ENCODE peak calls at places on chromosomes 3 and 15, in ten cellular contexts. E, K, B, L, C, Y, I, Q, T and V are unnamed samples.

GRCh38 chr15:28094732-28095521 is 4.2 kb downstream of the OCA2 start:
- DNase-seq in E (no peak), K (no peak), B (peak), L (peak), C (no peak), Y (peak), I (no peak), Q (no peak), T (peak), V (no peak)

GRCh38 chr3:66800941-66801545 is 197.1 kb upstream of the KBTBD8 start:
- DNase-seq in E (no peak), K (no peak), B (no peak), L (no peak), C (no peak), Y (no peak), I (no peak), Q (no peak), T (no peak), V (no peak)

GRCh38 chr15:81880833-81881232 is 165.0 kb downstream of the MEX3B start:
- DNase-seq in E (no peak), K (no peak), B (no peak), L (no peak), C (no peak), Y (no peak), I (no peak), Q (no peak), T (no peak), V (no peak)

GRCh38 chr3:65867463-65868210 is 171.1 kb downstream of the MAGI1 start:
- DNase-seq in E (no peak), K (no peak), B (no peak), L (no peak), C (no peak), Y (no peak), I (no peak), Q (no peak), T (no peak), V (no peak)

GRCh38 chr3:64759811-64760210 is 72.0 kb upstream of the ADAMTS9 start:
- DNase-seq in E (no peak), K (no peak), B (no peak), L (no peak), C (no peak), Y (no peak), I (no peak), Q (no peak), T (no peak), V (no peak)

GRCh38 chr15:97955040-97955439 is 5.5 kb upstream of the ARRDC4 start:
- DNase-seq in E (no peak), K (no peak), B (no peak), L (no peak), C (no peak), Y (no peak), I (no peak), Q (no peak), T (no peak), V (no peak)

GRCh38 chr3:71064288-71064975 is 519.1 kb downstream of the FOXP1 start:
- DNase-seq in E (peak), K (peak), B (peak), L (peak), C (no peak), Y (no peak), I (peak), Q (no peak), T (no peak), V (no peak)

GRCh38 chr15:63729115-63729884 is 104.4 kb downstream of the HERC1 start:
- DNase-seq in E (peak), K (no peak), B (no peak), L (no peak), C (no peak), Y (no peak), I (no peak), Q (no peak), T (no peak), V (no peak)

GRCh38 chr3:79497447-79498111 is 270.2 kb downstream of the ROBO1 start:
- DNase-seq in E (peak), K (no peak), B (no peak), L (no peak), C (no peak), Y (no peak), I (no peak), Q (no peak), T (no peak), V (peak)

GRCh38 chr15:70095387-70096214 is 2.1 kb downstream of the TLE3 start:
- DNase-seq in E (no peak), K (peak), B (no peak), L (peak), C (no peak), Y (peak), I (no peak), Q (no peak), T (peak), V (no peak)

GRCh38 chr3:192444096-192444790 is 283.1 kb downstream of the FGF12 start:
- DNase-seq in E (peak), K (peak), B (peak), L (peak), C (peak), Y (peak), I (peak), Q (peak), T (peak), V (peak)

GRCh38 chr15:75349851-75350588 is 3.2 kb downstream of the NEIL1 start:
- DNase-seq in E (no peak), K (peak), B (no peak), L (peak), C (peak), Y (peak), I (no peak), Q (no peak), T (no peak), V (peak)

GRCh38 chr3:133328373-133328772 is 71.5 kb upstream of the BFSP2 start:
- DNase-seq in E (no peak), K (no peak), B (no peak), L (no peak), C (no peak), Y (no peak), I (no peak), Q (no peak), T (no peak), V (no peak)

GRCh38 chr15:56763496-56763895 is 30.2 kb upstream of the ZNF280D start:
- DNase-seq in E (no peak), K (no peak), B (no peak), L (no peak), C (no peak), Y (no peak), I (no peak), Q (no peak), T (no peak), V (no peak)

GRCh38 chr3:142958707-142959106 is 4.8 kb downstream of the PAQR9 start:
- DNase-seq in E (peak), K (no peak), B (no peak), L (no peak), C (no peak), Y (peak), I (no peak), Q (no peak), T (no peak), V (no peak)

GRCh38 chr3:125055165-125055912 is 458 bp downstream of the HEG1 start:
- DNase-seq in E (no peak), K (peak), B (no peak), L (no peak), C (no peak), Y (peak), I (peak), Q (peak), T (no peak), V (peak)

GRCh38 chr3:182969277-182969676 is 11.1 kb downstream of the DCUN1D1 start:
- DNase-seq in E (peak), K (no peak), B (no peak), L (no peak), C (no peak), Y (no peak), I (no peak), Q (no peak), T (no peak), V (no peak)

GRCh38 chr15:64045774-64046346 is 425 bp downstream of the DAPK2 start:
- DNase-seq in E (no peak), K (no peak), B (no peak), L (peak), C (no peak), Y (no peak), I (no peak), Q (peak), T (no peak), V (peak)

GRCh38 chr3:138946554-138947302 is at the start of the genes FOXL2 and FOXL2NB:
- DNase-seq in E (peak), K (no peak), B (no peak), L (no peak), C (no peak), Y (peak), I (peak), Q (no peak), T (no peak), V (no peak)

GRCh38 chr3:72288955-72289707 is 504.2 kb upstream of the PROK2 start:
- DNase-seq in E (no peak), K (no peak), B (no peak), L (peak), C (no peak), Y (peak), I (peak), Q (no peak), T (no peak), V (peak)

GRCh38 chr15:75902129-75902557 is 1.5 kb upstream of the FBXO22 start:
- DNase-seq in E (no peak), K (no peak), B (no peak), L (no peak), C (no peak), Y (no peak), I (no peak), Q (no peak), T (no peak), V (no peak)

GRCh38 chr3:32551496-32551895 is 19.2 kb downstream of the DYNC1LI1 start:
- DNase-seq in E (no peak), K (no peak), B (no peak), L (no peak), C (no peak), Y (no peak), I (no peak), Q (no peak), T (no peak), V (no peak)

GRCh38 chr3:151816091-151816604 is 2.2 kb downstream of the AADAC start:
- DNase-seq in E (peak), K (no peak), B (no peak), L (no peak), C (no peak), Y (no peak), I (peak), Q (no peak), T (peak), V (no peak)

GRCh38 chr3:157460253-157460652 is 23.6 kb downstream of the PTX3 start:
- DNase-seq in E (peak), K (no peak), B (no peak), L (no peak), C (no peak), Y (no peak), I (no peak), Q (no peak), T (no peak), V (no peak)

GRCh38 chr3:78734048-78734637 is 1033.7 kb downstream of the ROBO1 start:
- DNase-seq in E (peak), K (no peak), B (peak), L (no peak), C (no peak), Y (no peak), I (no peak), Q (no peak), T (no peak), V (no peak)

GRCh38 chr15:98360031-98360430 is 288.3 kb upstream of the IGF1R start:
- DNase-seq in E (no peak), K (no peak), B (no peak), L (no peak), C (no peak), Y (no peak), I (no peak), Q (no peak), T (no peak), V (no peak)

GRCh38 chr15:66151809-66152208 is 101.7 kb downstream of the MEGF11 start:
- DNase-seq in E (no peak), K (no peak), B (peak), L (peak), C (no peak), Y (no peak), I (no peak), Q (peak), T (peak), V (no peak)

GRCh38 chr3:134795776-134796312 is 784 bp downstream of the EPHB1 start:
- DNase-seq in E (peak), K (no peak), B (no peak), L (no peak), C (no peak), Y (peak), I (no peak), Q (no peak), T (peak), V (peak)

GRCh38 chr3:134754768-134755559 is 40.1 kb upstream of the EPHB1 start:
- DNase-seq in E (peak), K (no peak), B (no peak), L (no peak), C (peak), Y (peak), I (no peak), Q (peak), T (no peak), V (peak)

GRCh38 chr3:65449841-65450416 is 588.8 kb downstream of the MAGI1 start:
- DNase-seq in E (no peak), K (no peak), B (no peak), L (no peak), C (no peak), Y (no peak), I (no peak), Q (no peak), T (no peak), V (no peak)

GRCh38 chr3:150022406-150023238 is 51.9 kb upstream of the PFN2 start:
- DNase-seq in E (peak), K (no peak), B (no peak), L (no peak), C (no peak), Y (no peak), I (no peak), Q (no peak), T (no peak), V (no peak)

GRCh38 chr3:20930034-20930433 is 744.0 kb upstream of the SGO1 start:
- DNase-seq in E (peak), K (no peak), B (peak), L (no peak), C (no peak), Y (no peak), I (no peak), Q (no peak), T (peak), V (no peak)

GRCh38 chr3:142602630-142603339 is 6.6 kb downstream of the PLS1 start:
- DNase-seq in E (no peak), K (no peak), B (no peak), L (no peak), C (no peak), Y (no peak), I (no peak), Q (no peak), T (no peak), V (no peak)

GRCh38 chr3:148329481-148330220 is 368.1 kb upstream of the AGTR1 start:
- DNase-seq in E (peak), K (no peak), B (peak), L (no peak), C (no peak), Y (no peak), I (no peak), Q (no peak), T (no peak), V (no peak)

GRCh38 chr3:120093923-120094775 is at the start of gene GSK3B:
- DNase-seq in E (no peak), K (peak), B (peak), L (peak), C (no peak), Y (peak), I (peak), Q (peak), T (peak), V (peak)

GRCh38 chr15:62549345-62549970 is 384.4 kb upstream of the C2CD4B start:
- DNase-seq in E (peak), K (no peak), B (no peak), L (no peak), C (peak), Y (no peak), I (no peak), Q (no peak), T (no peak), V (no peak)

GRCh38 chr15:71559616-71560015 is 250.7 kb upstream of the NR2E3 start:
- DNase-seq in E (no peak), K (no peak), B (no peak), L (no peak), C (no peak), Y (no peak), I (no peak), Q (no peak), T (no peak), V (no peak)

GRCh38 chr3:114445233-114445632 is 151.4 kb downstream of the TIGIT start:
- DNase-seq in E (peak), K (no peak), B (no peak), L (no peak), C (no peak), Y (no peak), I (no peak), Q (no peak), T (no peak), V (no peak)